ENCODE peak calls at places on chromosome 21, in five cellular contexts. N is K562, J is GM12878, L is HepG2, Y is SK-N-SH. B is an unnamed sample.

GRCh38 chr21:45367402-45368351 is 37.3 kb upstream of the COL18A1 start:
- DNase-seq in N (no peak), J (no peak), L (peak), Y (peak), B (no peak)

GRCh38 chr21:45741691-45742090 is 98.2 kb downstream of the PCBP3 start:
- DNase-seq in N (no peak), J (no peak), L (no peak), Y (no peak), B (no peak)

GRCh38 chr21:33762798-33763572 is 120.7 kb downstream of the ITSN1 start:
- DNase-seq in N (no peak), J (no peak), L (no peak), Y (no peak), B (no peak)

GRCh38 chr21:41227357-41228005 is 59.5 kb downstream of the BACE2 start:
- DNase-seq in N (no peak), J (no peak), L (no peak), Y (no peak), B (no peak)

GRCh38 chr21:41834252-41834925 is 44.8 kb downstream of the PRDM15 start:
- DNase-seq in N (no peak), J (no peak), L (no peak), Y (no peak), B (no peak)

GRCh38 chr21:40717008-40717407 is 129.9 kb downstream of the DSCAM start:
- DNase-seq in N (peak), J (no peak), L (no peak), Y (no peak), B (no peak)

GRCh38 chr21:45153358-45154318 is 79.3 kb downstream of the ADARB1 start:
- DNase-seq in N (no peak), J (no peak), L (no peak), Y (no peak), B (peak)

GRCh38 chr21:36117276-36117675 is 17.6 kb upstream of the CBR3 start:
- DNase-seq in N (no peak), J (no peak), L (no peak), Y (no peak), B (no peak)

GRCh38 chr21:34820051-34820450 is 151.3 kb downstream of the CLIC6 start:
- DNase-seq in N (peak), J (no peak), L (no peak), Y (no peak), B (no peak)

GRCh38 chr21:44450999-44451398 is 4.3 kb upstream of the LRRC3 start:
- DNase-seq in N (no peak), J (no peak), L (no peak), Y (no peak), B (no peak)

GRCh38 chr21:45137612-45137937 is 63.2 kb downstream of the ADARB1 start:
- DNase-seq in N (no peak), J (no peak), L (no peak), Y (no peak), B (no peak)

GRCh38 chr21:43274946-43275310 is 106.1 kb downstream of the CRYAA start:
- DNase-seq in N (no peak), J (no peak), L (no peak), Y (peak), B (no peak)
- TF ChIP-seq GABPA in N (no peak), J (no peak), L (no peak), Y (no peak), B (no peak)

DNA sequence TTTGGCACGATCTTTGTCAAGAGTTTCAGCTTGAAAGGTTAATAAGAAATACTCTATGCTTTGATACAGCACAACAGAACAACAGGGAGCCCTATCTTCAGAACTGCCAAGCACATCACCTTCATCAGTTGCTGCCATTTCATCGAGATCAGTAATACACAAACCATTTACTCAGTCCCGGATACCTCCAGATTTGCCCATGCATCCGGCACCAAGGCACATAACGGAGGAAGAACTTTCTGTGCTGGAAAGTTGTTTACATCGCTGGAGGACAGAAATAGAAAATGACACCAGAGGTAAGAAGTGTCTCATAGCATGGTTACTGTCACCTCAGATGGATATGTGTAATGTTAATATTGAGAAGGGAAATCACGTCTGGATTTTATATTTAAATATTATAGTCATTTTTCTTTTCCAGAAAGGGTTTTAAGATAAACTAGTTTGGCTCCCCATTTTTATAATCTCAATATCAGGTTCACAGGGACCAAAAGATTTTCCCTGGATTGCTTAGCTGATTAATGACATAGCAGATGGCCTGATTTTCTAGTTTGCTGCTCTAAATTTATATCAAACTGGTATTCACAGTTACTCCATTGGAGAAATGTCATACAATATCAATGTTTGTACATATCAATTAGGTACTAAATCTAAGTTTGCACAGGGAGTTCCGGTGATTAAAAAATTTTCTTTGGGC is 97.3 kb downstream of the USP25 start:
- DNase-seq in N (no peak), J (no peak), L (no peak), Y (no peak), B (no peak)
- H3K27ac ChIP-seq in N (no peak), J (no peak), L (no peak), Y (no peak), B (no peak)

GRCh38 chr21:42974832-42975820 is 764 bp downstream of the PKNOX1 start:
- DNase-seq in N (peak), J (no peak), L (peak), Y (peak), B (peak)
- TF ChIP-seq POLR2AphosphoS5 in N (no peak), J (peak), L (peak), Y (peak), B (no peak)

GRCh38 chr21:42862123-42862475 is 17.2 kb downstream of the WDR4 start:
- DNase-seq in N (no peak), J (no peak), L (no peak), Y (no peak), B (no peak)
- TF ChIP-seq GABPA in N (no peak), J (no peak), L (no peak), Y (no peak), B (no peak)

GRCh38 chr21:39083377-39084008 is 99.8 kb downstream of the PSMG1 start:
- DNase-seq in N (no peak), J (no peak), L (no peak), Y (no peak), B (no peak)
- H3K27ac ChIP-seq in N (no peak), J (no peak), L (peak), Y (no peak), B (no peak)

GRCh38 chr21:37153193-37153934 is 80.3 kb downstream of the TTC3 start:
- DNase-seq in N (no peak), J (no peak), L (peak), Y (no peak), B (no peak)
- TF ChIP-seq POLR2AphosphoS5 in N (no peak), J (no peak), L (no peak), Y (no peak), B (no peak)

GRCh38 chr21:38622081-38622826 is 124.0 kb upstream of the ERG start:
- DNase-seq in N (no peak), J (no peak), L (no peak), Y (no peak), B (no peak)

GRCh38 chr21:38622827-38623209 is 124.5 kb upstream of the ERG start:
- DNase-seq in N (no peak), J (no peak), L (no peak), Y (no peak), B (no peak)

GRCh38 chr21:38623552-38623951 is 125.3 kb upstream of the ERG start:
- DNase-seq in N (no peak), J (no peak), L (no peak), Y (no peak), B (no peak)

GRCh38 chr21:38619865-38620513 is 121.7 kb upstream of the ERG start:
- DNase-seq in N (no peak), J (no peak), L (no peak), Y (no peak), B (no peak)

GRCh38 chr21:38621132-38621531 is 122.9 kb upstream of the ERG start:
- DNase-seq in N (peak), J (no peak), L (peak), Y (no peak), B (no peak)
- TF ChIP-seq GABPA in N (no peak), J (no peak), L (no peak), Y (no peak), B (no peak)

GRCh38 chr21:38773108-38774061 is 32.3 kb upstream of the ETS2 start:
- DNase-seq in N (no peak), J (no peak), L (peak), Y (no peak), B (peak)
- H3K27ac ChIP-seq in N (no peak), J (no peak), L (no peak), Y (peak), B (no peak)